ENCODE peak calls at places on chromosomes 5 and 9, in four cellular contexts. Z, E, D and X are unnamed samples.

GRCh38 chr9:78031271-78031825 is at the start of gene GNAQ:
- DNase-seq in Z (no peak), E (no peak), D (peak; percentile 9), X (peak; percentile 9)

GRCh38 chr9:125110464-125110863 is 32.9 kb downstream of the SCAI start:
- DNase-seq in Z (no peak), E (no peak), D (no peak), X (no peak)

GRCh38 chr5:178078197-178078995 is 34.9 kb upstream of the N4BP3 start:
- DNase-seq in Z (no peak), E (peak; percentile 87), D (no peak), X (peak; percentile 100)

GRCh38 chr9:137544176-137544755 is 5.9 kb downstream of the PNPLA7 start:
- DNase-seq in Z (no peak), E (peak; percentile 85), D (no peak), X (no peak)

GRCh38 chr5:74412064-74412463 is 228.5 kb downstream of the ENC1 start:
- DNase-seq in Z (no peak), E (no peak), D (no peak), X (no peak)

GRCh38 chr5:14178091-14178490 is 34.9 kb downstream of the TRIO start:
- DNase-seq in Z (no peak), E (no peak), D (no peak), X (no peak)

GRCh38 chr5:96143450-96143849 is 181.8 kb upstream of the ELL2 start:
- DNase-seq in Z (no peak), E (peak; percentile 6), D (no peak), X (no peak)

GRCh38 chr5:23332650-23333251 is 174.7 kb upstream of the PRDM9 start:
- DNase-seq in Z (no peak), E (peak; percentile 55), D (no peak), X (peak; percentile 51)

GRCh38 chr5:141513021-141513626 is 24.2 kb downstream of the PCDHGC5 start:
- DNase-seq in Z (no peak), E (peak; percentile 62), D (peak; percentile 30), X (no peak)

GRCh38 chr5:124748687-124749594 is 2.5 kb upstream of the ZNF608 start:
- DNase-seq in Z (peak; percentile 86), E (peak; percentile 85), D (peak; percentile 84), X (peak; percentile 97)

GRCh38 chr5:116475232-116475828 is 99.3 kb downstream of the SEMA6A start:
- DNase-seq in Z (no peak), E (no peak), D (peak; percentile 12), X (no peak)

GRCh38 chr5:27093296-27093695 is 54.9 kb upstream of the CDH9 start:
- DNase-seq in Z (no peak), E (no peak), D (no peak), X (no peak)

GRCh38 chr9:38621434-38622082 is 1.2 kb upstream of the ANKRD18A start:
- DNase-seq in Z (no peak), E (no peak), D (no peak), X (peak; percentile 57)

GRCh38 chr9:22037954-22038690 is 29.0 kb upstream of the CDKN2B start:
- DNase-seq in Z (no peak), E (peak; percentile 62), D (no peak), X (no peak)

GRCh38 chr5:55636711-55637110 is 75.4 kb downstream of the SLC38A9 start:
- DNase-seq in Z (no peak), E (peak; percentile 72), D (no peak), X (peak; percentile 31)

GRCh38 chr9:131478421-131478868 is 24.3 kb upstream of the POMT1 start:
- DNase-seq in Z (no peak), E (peak; percentile 23), D (peak; percentile 51), X (peak; percentile 55)

GRCh38 chr5:95029569-95030366 is 255.1 kb downstream of the MCTP1 start:
- DNase-seq in Z (peak; percentile 56), E (no peak), D (peak; percentile 19), X (peak; percentile 21)

GRCh38 chr5:151255621-151256286 is 2.8 kb downstream of the GM2A start:
- DNase-seq in Z (peak; percentile 78), E (no peak), D (peak; percentile 74), X (no peak)

GRCh38 chr5:172418847-172419810 is 35.2 kb downstream of the SH3PXD2B start:
- DNase-seq in Z (no peak), E (peak; percentile 77), D (no peak), X (peak; percentile 90)

GRCh38 chr9:136022731-136023400 is 61.7 kb upstream of the UBAC1 start:
- DNase-seq in Z (no peak), E (no peak), D (no peak), X (no peak)

GRCh38 chr9:14441976-14442651 is 128.2 kb upstream of the NFIB start:
- DNase-seq in Z (no peak), E (no peak), D (no peak), X (peak; percentile 22)

GRCh38 chr5:124088289-124089064 is 576.5 kb downstream of the CSNK1G3 start:
- DNase-seq in Z (no peak), E (no peak), D (no peak), X (no peak)

GRCh38 chr5:90983148-90983547 is 400.0 kb downstream of the ARRDC3 start:
- DNase-seq in Z (no peak), E (peak; percentile 91), D (no peak), X (peak; percentile 77)

GRCh38 chr5:82387041-82387818 is 109.1 kb upstream of the RPS23 start:
- DNase-seq in Z (no peak), E (peak; percentile 71), D (no peak), X (peak; percentile 37)

GRCh38 chr5:156201793-156202388 is 125.1 kb upstream of the SGCD start:
- DNase-seq in Z (no peak), E (peak; percentile 91), D (no peak), X (peak; percentile 3)

GRCh38 chr5:132237670-132238069 is 10.0 kb upstream of the P4HA2 start:
- DNase-seq in Z (no peak), E (no peak), D (no peak), X (no peak)

GRCh38 chr5:67577424-67577823 is 380.8 kb upstream of the CD180 start:
- DNase-seq in Z (no peak), E (peak; percentile 74), D (no peak), X (peak; percentile 60)

GRCh38 chr5:103138202-103138601 is 18.1 kb downstream of the PPIP5K2 start:
- DNase-seq in Z (no peak), E (no peak), D (no peak), X (no peak)

GRCh38 chr9:97594414-97594921 is 38.7 kb downstream of the TSTD2 start:
- DNase-seq in Z (no peak), E (no peak), D (no peak), X (no peak)

GRCh38 chr9:121059998-121060636 is 10.0 kb upstream of the C5 start:
- DNase-seq in Z (no peak), E (peak; percentile 74), D (peak; percentile 55), X (peak; percentile 66)

DNA sequence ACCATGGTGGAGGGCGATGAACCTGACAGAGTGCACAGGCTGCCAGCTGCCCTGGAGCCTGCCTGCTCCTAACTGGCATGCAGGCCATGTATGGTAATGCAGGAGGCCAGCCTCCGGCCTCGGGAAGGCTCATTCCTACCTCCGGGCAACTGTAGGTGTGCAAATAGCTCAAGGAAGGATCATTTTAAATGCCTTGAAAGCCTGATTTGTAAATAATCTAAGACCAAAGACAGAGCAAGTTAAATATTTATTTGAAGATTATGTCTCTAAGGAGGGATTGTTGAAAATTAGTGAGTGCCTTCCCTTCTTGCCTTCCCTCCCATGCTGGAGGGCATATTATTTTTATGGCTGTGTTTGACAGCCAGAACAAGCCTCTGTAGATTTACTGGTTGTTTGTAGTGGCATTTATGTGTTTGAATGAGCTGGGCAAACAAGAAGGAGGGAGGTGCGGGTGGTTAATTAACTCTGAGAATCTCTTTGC is 285.7 kb upstream of the TUT7 start:
- DNase-seq in Z (no peak), E (no peak), D (no peak), X (no peak)
- TF ChIP-seq CTCF in Z (no peak), E (no peak), D (no peak), X (no peak)

GRCh38 chr9:19030899-19031298 is 2.1 kb downstream of the SAXO1 start:
- DNase-seq in Z (no peak), E (no peak), D (no peak), X (peak; percentile 8)

GRCh38 chr9:19032411-19032810 is 598 bp downstream of the SAXO1 start:
- DNase-seq in Z (no peak), E (no peak), D (no peak), X (no peak)

GRCh38 chr9:19033015-19033414 is at the start of gene SAXO1:
- DNase-seq in Z (no peak), E (no peak), D (no peak), X (no peak)

DNA sequence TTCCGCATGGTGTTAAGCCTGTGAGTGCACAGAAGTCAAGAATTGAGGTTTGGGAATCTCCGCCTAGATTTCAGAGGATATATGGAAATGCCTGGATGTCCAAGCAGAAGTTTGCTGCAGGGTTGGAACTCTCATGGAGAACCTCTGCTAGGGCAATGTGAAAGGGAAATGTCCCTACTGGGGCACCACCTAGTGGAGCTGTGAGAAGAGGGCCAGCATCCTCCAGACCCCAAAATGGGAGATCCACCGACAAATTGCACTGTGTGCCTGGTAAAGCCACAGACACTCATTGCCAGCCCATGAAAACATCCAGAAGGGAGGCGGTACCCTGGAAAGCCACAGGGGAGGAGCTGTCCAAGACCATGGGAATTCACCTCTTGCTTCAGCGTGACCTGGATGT is 3.6 kb upstream of the SAXO1 start:
- DNase-seq in Z (no peak), E (no peak), D (no peak), X (no peak)
- TF ChIP-seq CTCF in Z (no peak), E (peak; percentile 16), D (no peak), X (no peak)

DNA sequence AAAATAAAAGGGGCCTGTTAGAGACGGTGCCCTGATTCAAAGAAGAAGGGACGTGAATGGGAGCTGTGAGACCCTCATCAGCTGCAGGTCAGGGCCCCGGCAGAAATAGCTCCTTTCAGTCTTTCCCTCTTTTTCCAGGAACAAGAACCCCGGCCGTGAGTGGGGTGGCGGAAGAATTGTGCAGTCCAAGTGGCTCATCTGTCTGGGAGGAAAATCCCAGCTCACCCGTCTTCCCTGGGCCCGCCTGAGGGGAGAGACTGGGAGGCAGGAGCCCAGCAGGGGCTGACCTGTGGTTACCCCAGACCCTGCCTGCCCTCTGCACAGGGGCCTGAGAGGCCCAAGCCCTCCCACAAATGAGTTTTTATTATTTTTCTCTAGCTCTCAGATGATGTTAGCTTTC is 24.8 kb upstream of the CSF1R start:
- DNase-seq in Z (no peak), E (peak; percentile 3), D (no peak), X (no peak)
- TF ChIP-seq CTCF in Z (no peak), E (no peak), D (no peak), X (no peak)

GRCh38 chr5:956941-957729 is 51.5 kb upstream of the NKD2 start:
- DNase-seq in Z (no peak), E (peak; percentile 86), D (peak; percentile 74), X (peak; percentile 74)
- TF ChIP-seq CTCF in Z (peak; percentile 12), E (peak; percentile 30), D (no peak), X (peak; percentile 27)

DNA sequence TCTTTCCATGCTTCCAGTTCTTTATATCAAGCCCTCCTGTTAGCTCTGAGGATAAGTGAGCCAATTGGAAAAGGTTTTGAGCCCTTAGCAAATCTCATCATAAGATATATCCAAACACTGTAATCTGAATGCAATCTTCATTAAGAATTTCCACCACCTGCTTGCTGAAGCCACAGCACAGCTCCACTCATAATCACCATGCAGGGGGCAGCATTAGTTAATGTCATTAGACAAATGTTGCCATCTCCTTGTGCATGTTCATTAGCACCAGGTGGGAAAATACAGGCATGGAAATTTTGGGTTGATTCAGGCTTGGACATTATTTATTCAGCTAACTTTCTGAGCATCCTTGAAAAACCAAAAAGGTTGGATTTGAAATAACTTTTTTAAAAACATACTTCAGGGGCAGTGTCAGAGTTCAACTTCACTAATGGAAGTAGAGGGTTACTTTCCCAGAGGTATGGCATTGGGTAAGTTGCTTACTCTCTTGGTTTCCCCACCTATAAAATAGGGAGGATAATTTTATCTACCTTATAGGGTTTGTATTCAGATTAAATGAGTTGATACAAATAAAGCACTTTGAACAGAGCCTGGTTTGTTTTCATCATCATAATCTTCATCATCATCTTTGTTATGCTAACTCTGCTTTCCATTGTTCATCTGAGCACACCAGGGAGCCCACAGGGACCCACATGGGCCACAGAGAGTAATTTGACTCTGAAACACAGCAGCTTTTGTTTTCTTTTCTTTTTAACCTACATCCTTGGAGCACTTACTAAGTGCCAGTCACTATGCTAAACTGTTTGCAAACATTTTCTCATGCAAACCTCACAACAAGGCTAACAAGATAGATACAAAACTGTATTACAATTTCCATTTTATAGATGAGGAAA is 179.0 kb upstream of the SLC24A2 start:
- DNase-seq in Z (no peak), E (no peak), D (no peak), X (no peak)
- TF ChIP-seq CTCF in Z (no peak), E (no peak), D (no peak), X (no peak)